ENCODE peak calls at places on chromosomes 2 and 18, in five cellular contexts. I is CD4-positive, alpha-beta memory T cell; N is colonic mucosa; B is ascending aorta; C is breast epithelium. M is an unnamed sample.

GRCh38 chr2:159615936-159616733 is at the start of gene BAZ2B:
- DNase-seq in I (peak; percentile 8), N (peak; percentile 65), B (peak; percentile 68), C (peak; percentile 35), M (peak; percentile 50)

GRCh38 chr2:28210535-28210934 is 182.1 kb upstream of the FOSL2 start:
- DNase-seq in I (no peak), N (no peak), B (no peak), C (no peak), M (no peak)

GRCh38 chr18:8882632-8883408 is 177.5 kb downstream of the MTCL1 start:
- DNase-seq in I (no peak), N (no peak), B (no peak), C (no peak), M (no peak)

GRCh38 chr18:26764177-26764576 is 101.3 kb downstream of the AQP4 start:
- DNase-seq in I (no peak), N (no peak), B (no peak), C (no peak), M (no peak)

GRCh38 chr18:35941299-35941698 is 31.2 kb upstream of the RMP24 start:
- DNase-seq in I (no peak), N (no peak), B (no peak), C (no peak), M (no peak)

GRCh38 chr2:55986700-55987440 is 63.3 kb upstream of the EFEMP1 start:
- DNase-seq in I (no peak), N (no peak), B (no peak), C (no peak), M (no peak)

GRCh38 chr2:68837164-68837860 is 33.9 kb downstream of the BMP10 start:
- DNase-seq in I (peak; percentile 62), N (peak; percentile 68), B (peak; percentile 76), C (no peak), M (peak; percentile 39)

GRCh38 chr18:3042337-3042736 is 29.4 kb upstream of the LPIN2 start:
- DNase-seq in I (no peak), N (no peak), B (no peak), C (no peak), M (no peak)

GRCh38 chr2:37982147-37982582 is 57.1 kb downstream of the RMDN2 start:
- DNase-seq in I (peak; percentile 31), N (peak; percentile 73), B (peak; percentile 80), C (peak; percentile 48), M (peak; percentile 85)

GRCh38 chr2:96267159-96267971 is 1.3 kb downstream of the CIAO1 start:
- DNase-seq in I (peak; percentile 42), N (peak; percentile 34), B (no peak), C (no peak), M (no peak)

GRCh38 chr2:172208881-172209325 is 106.2 kb upstream of the DLX2 start:
- DNase-seq in I (no peak), N (no peak), B (no peak), C (no peak), M (no peak)

GRCh38 chr2:185012643-185013042 is 414.3 kb downstream of the ZNF804A start:
- DNase-seq in I (no peak), N (no peak), B (no peak), C (no peak), M (no peak)

GRCh38 chr2:216850665-216851327 is 9.1 kb downstream of the TNP1 start:
- DNase-seq in I (peak; percentile 1), N (no peak), B (no peak), C (no peak), M (no peak)

GRCh38 chr2:44107974-44108373 is 60.7 kb upstream of the PPM1B start:
- DNase-seq in I (no peak), N (no peak), B (no peak), C (no peak), M (no peak)

GRCh38 chr18:57561728-57562423 is 24.6 kb downstream of the FECH start:
- DNase-seq in I (peak; percentile 45), N (no peak), B (no peak), C (no peak), M (peak; percentile 72)

GRCh38 chr2:102735431-102736130 is 26.2 kb upstream of the TMEM182 start:
- DNase-seq in I (no peak), N (peak; percentile 47), B (no peak), C (no peak), M (no peak)

GRCh38 chr18:36035253-36035652 is 32.1 kb downstream of the RPRD1A start:
- DNase-seq in I (no peak), N (no peak), B (no peak), C (no peak), M (no peak)

GRCh38 chr2:120367649-120368048 is 21.7 kb downstream of the INHBB start:
- DNase-seq in I (no peak), N (no peak), B (no peak), C (no peak), M (no peak)

GRCh38 chr18:63292844-63293683 is 26.5 kb downstream of the BCL2 start:
- DNase-seq in I (no peak), N (no peak), B (no peak), C (no peak), M (no peak)

GRCh38 chr2:65024149-65024829 is 31.9 kb upstream of the CEP68 start:
- DNase-seq in I (no peak), N (no peak), B (no peak), C (no peak), M (no peak)

GRCh38 chr18:49843778-49844625 is 30.7 kb upstream of the ACAA2 start:
- DNase-seq in I (no peak), N (peak; percentile 17), B (no peak), C (no peak), M (no peak)

GRCh38 chr2:219563271-219563928 is 7.9 kb downstream of the OBSL1 start:
- DNase-seq in I (no peak), N (no peak), B (peak; percentile 56), C (no peak), M (no peak)

GRCh38 chr18:59380706-59381105 is 21.6 kb upstream of the LMAN1 start:
- DNase-seq in I (no peak), N (no peak), B (no peak), C (no peak), M (no peak)

DNA sequence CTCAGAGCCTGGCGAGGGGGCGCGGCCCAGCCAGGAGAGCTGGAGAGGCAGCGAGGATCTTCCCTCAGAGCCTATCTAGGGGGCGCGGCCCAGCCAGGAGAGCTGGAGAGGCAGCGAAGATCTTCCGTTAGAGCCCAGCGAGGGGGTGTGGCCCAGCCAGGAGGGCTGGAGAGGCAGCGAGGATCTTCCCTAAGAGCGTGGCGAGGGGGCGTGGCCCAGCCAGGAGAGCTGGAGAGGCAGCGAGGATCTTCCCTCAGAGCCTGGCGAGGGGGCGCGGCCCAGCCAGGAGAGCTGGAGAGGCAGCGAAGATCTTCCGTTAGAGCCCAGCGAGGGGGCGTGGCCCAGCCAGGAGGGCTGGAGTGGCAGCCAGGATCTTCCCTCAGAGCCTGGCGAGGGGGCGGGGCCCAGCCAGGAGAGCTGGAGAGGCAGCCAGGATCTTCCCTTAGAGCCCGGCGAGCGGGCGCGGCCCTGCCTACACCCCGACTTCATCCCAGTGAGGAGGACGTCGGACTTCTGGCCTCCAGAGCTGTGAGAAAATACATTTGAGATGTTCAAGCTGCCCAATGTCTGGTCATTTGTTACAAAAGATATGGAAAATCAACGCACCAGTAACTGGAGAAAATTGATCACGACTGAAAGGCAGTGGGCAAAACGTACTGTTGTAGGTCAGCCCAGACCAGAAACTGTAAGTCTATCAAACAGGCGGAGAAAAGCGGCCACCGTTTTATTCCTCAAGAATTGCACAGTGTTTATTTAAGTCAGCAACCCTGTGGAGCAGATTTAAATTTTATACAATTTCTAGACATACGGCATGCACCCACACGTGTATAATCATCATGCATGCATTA is 63.5 kb upstream of the TMEM18 start:
- DNase-seq in I (no peak), N (peak; percentile 86), B (peak; percentile 82), C (peak; percentile 92), M (peak; percentile 49)
- H3K27ac ChIP-seq in I (no peak overlapping the region), N (peak overlapping the region; percentile 37), B (no peak overlapping the region), C (peak overlapping the region; percentile 83), M (no peak overlapping the region)

GRCh38 chr2:86455181-86455580 is 14.0 kb downstream of the KDM3A start:
- DNase-seq in I (no peak), N (no peak), B (no peak), C (no peak), M (no peak)

GRCh38 chr2:86453838-86454237 is 12.7 kb downstream of the KDM3A start:
- DNase-seq in I (no peak), N (peak; percentile 78), B (no peak), C (no peak), M (peak; percentile 70)

DNA sequence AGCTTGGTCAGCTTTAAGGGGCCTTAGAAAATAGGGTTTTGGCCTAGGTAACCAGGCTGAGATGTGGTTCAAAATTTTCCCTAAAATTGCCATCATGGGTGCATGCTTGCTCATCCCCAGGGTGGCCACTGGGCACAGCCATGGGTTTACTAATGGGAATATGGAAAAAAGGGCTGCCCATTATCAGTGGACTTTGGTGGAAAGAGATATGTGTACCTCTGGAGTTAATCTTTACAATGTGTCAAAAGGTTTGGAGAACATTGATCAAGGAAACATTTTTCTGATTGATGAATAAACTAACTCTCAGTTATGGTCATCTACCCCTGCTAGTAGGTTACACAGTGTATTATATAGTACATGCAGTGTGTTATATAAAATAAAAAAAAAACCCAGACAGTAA is 13.1 kb downstream of the KDM3A start:
- DNase-seq in I (no peak), N (no peak), B (no peak), C (no peak), M (no peak)
- H3K36me3 ChIP-seq in I (peaks cover 86% of the 10 kb centered on the region), N (peaks cover 28% of the 10 kb centered on the region), B (peaks cover 79% of the 10 kb centered on the region), C (no peaks in the 10 kb centered on the region), M (peaks cover 78% of the 10 kb centered on the region)

GRCh38 chr2:11874861-11875260 is 128.4 kb downstream of the LPIN1 start:
- DNase-seq in I (no peak), N (no peak), B (no peak), C (no peak), M (no peak)

GRCh38 chr2:11872948-11873269 is 126.5 kb downstream of the LPIN1 start:
- DNase-seq in I (no peak), N (no peak), B (no peak), C (no peak), M (no peak)

GRCh38 chr2:11873346-11873745 is 126.9 kb downstream of the LPIN1 start:
- DNase-seq in I (no peak), N (no peak), B (no peak), C (no peak), M (no peak)

GRCh38 chr2:11872247-11872947 is 126.0 kb downstream of the LPIN1 start:
- DNase-seq in I (peak; percentile 39), N (no peak), B (no peak), C (no peak), M (no peak)

GRCh38 chr2:11873766-11874165 is 127.3 kb downstream of the LPIN1 start:
- DNase-seq in I (no peak), N (no peak), B (no peak), C (no peak), M (no peak)
- H3K27ac ChIP-seq in I (no peak overlapping the region), N (no peak overlapping the region), B (no peak overlapping the region), C (no peak overlapping the region), M (no peak overlapping the region)

DNA sequence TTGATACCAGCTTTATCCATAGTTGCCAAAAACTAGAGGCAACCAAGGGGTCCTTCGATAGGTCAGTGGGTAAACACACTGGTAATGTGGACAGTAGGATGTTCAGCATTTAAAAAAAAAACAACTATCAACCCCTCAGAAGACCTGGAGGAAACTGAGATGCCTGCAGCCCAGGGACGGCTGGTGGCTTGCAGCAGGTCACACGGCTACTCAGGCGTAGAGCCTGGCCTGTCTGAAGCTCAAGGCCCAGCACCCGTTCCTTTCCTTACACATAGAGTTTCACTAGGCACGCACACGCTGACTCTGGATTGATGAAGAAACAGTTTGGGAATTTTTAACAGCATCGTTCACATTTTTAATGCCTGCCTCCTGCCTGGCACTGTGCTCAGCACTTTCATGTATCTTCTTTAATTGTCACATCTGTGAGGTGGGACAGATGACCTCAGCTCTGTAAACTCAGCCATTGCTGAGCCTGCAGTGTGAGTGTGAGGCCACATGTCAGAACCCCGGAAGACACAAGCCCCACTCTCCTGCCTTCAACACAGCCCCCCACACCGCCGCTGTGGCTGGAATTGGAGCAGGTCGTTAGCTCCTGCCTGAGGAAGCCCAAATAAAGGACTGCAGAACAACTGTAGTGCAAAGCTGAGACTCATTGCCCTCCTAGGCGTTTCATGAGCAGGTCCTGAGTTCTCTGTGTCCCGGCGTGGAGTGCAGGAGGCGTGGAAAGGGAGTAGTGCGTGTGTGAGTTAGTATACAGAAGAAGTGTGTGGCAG is 40.8 kb downstream of the TRAPPC12 start:
- DNase-seq in I (no peak), N (no peak), B (no peak), C (no peak), M (no peak)
- H3K36me3 ChIP-seq in I (peaks cover 25% of the 10 kb centered on the region), N (peaks cover 5% of the 10 kb centered on the region), B (peaks cover 56% of the 10 kb centered on the region), C (peaks cover 4% of the 10 kb centered on the region), M (peaks cover 85% of the 10 kb centered on the region)

M was measured in tibial nerve.